ENCODE peak calls at places on chromosomes 11 and 22, in six cellular contexts. G, B, C, L, T and A are unnamed samples.

GRCh38 chr11:68127791-68128681 is 6.8 kb upstream of the CHKA start:
- DNase-seq in C (peak), L (no peak), G (peak), B (peak), T (no peak), A (peak)

GRCh38 chr22:37019309-37020191 is at the start of the genes MPST and TST:
- DNase-seq in C (peak), B (peak), L (peak), G (peak), T (peak), A (peak)

GRCh38 chr22:24950272-24950902 is 2.1 kb upstream of the KIAA1671 start:
- DNase-seq in L (no peak), G (peak), T (no peak), B (no peak), C (peak), A (no peak)

GRCh38 chr22:31080164-31080847 is 812 bp upstream of the SMTN start:
- DNase-seq in T (no peak), L (no peak), C (no peak), B (no peak), G (no peak), A (no peak)

GRCh38 chr11:3929689-3930088 is 74.2 kb downstream of the STIM1 start:
- DNase-seq in T (no peak), C (no peak), G (no peak), L (no peak), B (no peak), A (no peak)

GRCh38 chr11:35514481-35514880 is 10.9 kb downstream of the PAMR1 start:
- DNase-seq in T (no peak), C (no peak), B (no peak), L (no peak), G (no peak), A (no peak)

GRCh38 chr11:119288219-119288618 is 28.7 kb downstream of the MCAM start:
- DNase-seq in C (no peak), T (no peak), L (no peak), B (no peak), G (no peak), A (no peak)

GRCh38 chr11:90235536-90235935 is 12.7 kb upstream of the CHORDC1 start:
- DNase-seq in C (no peak), G (no peak), B (no peak), L (no peak), T (no peak), A (no peak)

GRCh38 chr22:27060188-27060587 is 402.8 kb downstream of the MIAT start:
- DNase-seq in B (no peak), T (no peak), G (no peak), C (no peak), L (no peak), A (no peak)

GRCh38 chr11:118142081-118142480 is 10.5 kb downstream of the SCN4B start:
- DNase-seq in T (no peak), C (no peak), L (no peak), B (no peak), G (peak), A (peak)

GRCh38 chr11:104394508-104394907 is 230.6 kb upstream of the PDGFD start:
- DNase-seq in T (no peak), L (no peak), G (no peak), C (no peak), B (no peak), A (no peak)

GRCh38 chr11:35932641-35933571 is 11.0 kb upstream of the LDLRAD3 start:
- DNase-seq in L (no peak), B (no peak), T (no peak), C (no peak), G (peak), A (no peak)

GRCh38 chr11:104484784-104485554 is 321.0 kb upstream of the PDGFD start:
- DNase-seq in T (no peak), B (no peak), C (peak), G (no peak), L (no peak), A (no peak)